ENCODE peak calls at places on chromosomes 5 and 9, in four cellular contexts. Z is HCT116, U is GM12878, H is H1. F is an unnamed sample.

GRCh38 chr9:96062854-96063253 is 187.4 kb downstream of the ERCC6L2 start:
- DNase-seq in Z (no peak), U (no peak), H (no peak), F (no peak)

GRCh38 chr5:38466444-38467189 is 89.8 kb downstream of the LIFR start:
- DNase-seq in H (no peak), Z (no peak), U (no peak), F (peak; percentile 79)

GRCh38 chr5:2755811-2756210 is 4.3 kb upstream of the IRX2 start:
- DNase-seq in U (no peak), H (no peak), Z (no peak), F (no peak)

GRCh38 chr5:34929720-34930526 is 564 bp downstream of the DNAJC21 start:
- DNase-seq in H (peak; percentile 83), U (peak; percentile 26), Z (peak; percentile 73), F (peak; percentile 69)

GRCh38 chr9:16505159-16505558 is 365.3 kb downstream of the BNC2 start:
- DNase-seq in Z (no peak), U (no peak), H (no peak), F (peak; percentile 86)

GRCh38 chr5:55306641-55307382 is 682 bp downstream of the DHX29 start:
- DNase-seq in U (no peak), H (no peak), Z (no peak), F (peak; percentile 49)

GRCh38 chr9:134150557-134151214 is 13.7 kb downstream of the RNU6ATAC start:
- DNase-seq in H (no peak), U (no peak), Z (no peak), F (no peak)

GRCh38 chr9:81613002-81613750 is 76.2 kb downstream of the TLE1 start:
- DNase-seq in Z (no peak), U (no peak), H (no peak), F (peak; percentile 90)

GRCh38 chr5:82597437-82597836 is 319.3 kb upstream of the RPS23 start:
- DNase-seq in H (no peak), Z (peak; percentile 29), U (no peak), F (no peak)

GRCh38 chr9:34375901-34376595 is 650 bp downstream of the MYORG start:
- DNase-seq in H (no peak), U (no peak), Z (no peak), F (peak; percentile 42)

GRCh38 chr9:15361737-15362136 is 54.7 kb upstream of the TTC39B start:
- DNase-seq in Z (no peak), U (no peak), H (no peak), F (no peak)

GRCh38 chr5:128271859-128272446 is 188.4 kb downstream of the SLC12A2 start:
- DNase-seq in H (no peak), Z (peak; percentile 43), U (no peak), F (peak; percentile 67)

GRCh38 chr9:15149450-15149849 is 157.6 kb downstream of the TTC39B start:
- DNase-seq in H (no peak), Z (no peak), U (no peak), F (peak; percentile 69)

DNA sequence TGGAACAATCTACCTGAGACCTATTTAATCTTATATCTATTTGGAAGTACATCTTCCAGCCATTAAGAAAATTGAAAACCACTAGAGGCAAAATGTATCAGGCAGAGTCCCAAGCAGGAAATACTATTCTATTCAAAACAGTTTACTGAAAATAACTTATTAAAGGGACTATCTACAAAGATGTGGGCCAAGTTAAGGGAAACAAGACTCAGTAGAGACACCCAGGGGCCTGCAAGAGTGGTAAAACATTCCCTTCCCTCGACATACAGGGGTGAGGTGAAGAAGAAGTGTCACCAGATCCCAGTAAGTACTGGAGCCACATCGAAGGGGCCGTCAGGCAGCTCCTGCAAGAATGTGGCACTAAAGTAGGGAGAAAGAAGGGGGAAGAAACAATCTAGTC is 12.1 kb upstream of the NRG2 start:
- DNase-seq in U (no peak), Z (no peak), H (no peak), F (no peak)
- TF ChIP-seq MAX in U (no peak), Z (no peak), H (no peak), F (no peak)

GRCh38 chr9:136700959-136701664 is 11.3 kb upstream of the DIPK1B start:
- DNase-seq in U (peak; percentile 43), H (peak; percentile 49), Z (no peak), F (no peak)
- TF ChIP-seq MAX in U (peak; percentile 57), H (no peak), Z (no peak), F (no peak)

GRCh38 chr9:132651259-132651658 is 18.5 kb downstream of the DDX31 start:
- DNase-seq in H (no peak), Z (no peak), U (no peak), F (peak; percentile 22)
- TF ChIP-seq MAX in H (no peak), Z (no peak), U (no peak), F (no peak)

GRCh38 chr5:92927291-92927778 is 653.7 kb downstream of the NR2F1-AS1 start:
- DNase-seq in H (no peak), Z (peak; percentile 72), U (no peak), F (peak; percentile 72)
- TF ChIP-seq MAX in H (no peak), Z (peak; percentile 52), U (no peak), F (no peak)

GRCh38 chr5:164053123-164053522 is 547.7 kb downstream of the MAT2B start:
- DNase-seq in H (no peak), U (no peak), Z (no peak), F (peak; percentile 61)

GRCh38 chr5:164052536-164053090 is 547.2 kb downstream of the MAT2B start:
- DNase-seq in Z (no peak), U (no peak), H (no peak), F (peak; percentile 2)

GRCh38 chr5:164054461-164054860 is 549.0 kb downstream of the MAT2B start:
- DNase-seq in U (no peak), Z (no peak), H (no peak), F (no peak)

GRCh38 chr5:164048527-164048926 is 543.1 kb downstream of the MAT2B start:
- DNase-seq in H (no peak), U (no peak), Z (no peak), F (peak; percentile 50)

DNA sequence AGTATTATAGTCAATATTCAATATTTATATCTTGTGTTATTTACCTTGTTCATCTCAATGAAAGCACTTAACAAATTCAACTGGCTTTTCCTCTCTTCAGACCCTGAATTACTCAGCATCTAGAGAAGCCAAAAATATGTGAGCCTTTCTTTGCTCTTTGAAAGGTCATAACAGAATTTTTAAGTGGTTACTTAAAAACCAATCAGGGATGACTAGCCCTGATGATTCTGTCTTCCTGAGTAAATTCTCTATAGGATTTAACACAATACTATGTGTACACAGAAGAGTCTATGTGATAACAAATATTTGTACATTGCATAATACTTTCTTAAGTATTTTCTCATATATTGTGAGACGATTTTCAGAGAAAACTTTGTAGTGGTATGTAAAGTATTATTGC is 546.3 kb downstream of the MAT2B start:
- DNase-seq in U (no peak), Z (no peak), H (no peak), F (no peak)
- TF ChIP-seq MAX in U (no peak), Z (no peak), H (no peak), F (no peak)

GRCh38 chr5:114977979-114978573 is 191.6 kb downstream of the TRIM36 start:
- DNase-seq in H (no peak), Z (no peak), U (no peak), F (no peak)
- TF ChIP-seq MAX in H (no peak), Z (no peak), U (no peak), F (no peak)

GRCh38 chr5:180486636-180487149 is 7.5 kb upstream of the CNOT6 start:
- DNase-seq in Z (no peak), U (no peak), H (no peak), F (no peak)
- TF ChIP-seq MAX in Z (no peak), U (no peak), H (no peak), F (no peak)

GRCh38 chr9:115103746-115104477 is 14.0 kb downstream of the TNC start:
- DNase-seq in H (no peak), U (no peak), Z (no peak), F (no peak)

GRCh38 chr9:115107701-115108100 is 10.3 kb downstream of the TNC start:
- DNase-seq in Z (no peak), H (no peak), U (no peak), F (no peak)

GRCh38 chr9:115106001-115106400 is 12.0 kb downstream of the TNC start:
- DNase-seq in U (no peak), H (no peak), Z (no peak), F (no peak)

GRCh38 chr9:115106642-115107041 is 11.3 kb downstream of the TNC start:
- DNase-seq in U (no peak), H (no peak), Z (no peak), F (no peak)

DNA sequence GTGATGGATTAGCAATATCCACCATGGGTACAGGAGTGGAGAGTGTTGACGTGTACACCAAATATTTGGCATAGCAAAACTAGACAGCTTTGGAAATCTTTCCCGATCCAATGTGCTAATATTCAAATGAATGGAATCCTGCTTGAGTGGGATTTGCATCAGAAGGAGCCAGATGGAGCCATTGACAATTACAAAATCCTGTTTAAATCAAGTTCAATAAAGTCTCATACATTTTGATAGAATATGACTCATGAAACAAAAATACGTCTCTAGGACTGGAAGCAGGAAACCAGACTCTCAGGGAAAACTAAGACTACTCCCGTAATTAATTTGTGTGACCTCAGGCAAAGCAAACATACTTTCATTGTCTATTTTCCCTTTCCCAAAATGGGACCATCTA is 13.0 kb downstream of the TNC start:
- DNase-seq in Z (no peak), U (no peak), H (no peak), F (no peak)
- TF ChIP-seq MAX in Z (no peak), U (no peak), H (no peak), F (no peak)

GRCh38 chr9:318646-319045 is 104.0 kb downstream of the DOCK8 start:
- DNase-seq in U (no peak), H (no peak), Z (no peak), F (no peak)

GRCh38 chr9:312596-313320 is 98.1 kb downstream of the DOCK8 start:
- DNase-seq in H (no peak), Z (no peak), U (no peak), F (no peak)

GRCh38 chr9:311837-312236 is 97.2 kb downstream of the DOCK8 start:
- DNase-seq in H (no peak), U (no peak), Z (no peak), F (no peak)

DNA sequence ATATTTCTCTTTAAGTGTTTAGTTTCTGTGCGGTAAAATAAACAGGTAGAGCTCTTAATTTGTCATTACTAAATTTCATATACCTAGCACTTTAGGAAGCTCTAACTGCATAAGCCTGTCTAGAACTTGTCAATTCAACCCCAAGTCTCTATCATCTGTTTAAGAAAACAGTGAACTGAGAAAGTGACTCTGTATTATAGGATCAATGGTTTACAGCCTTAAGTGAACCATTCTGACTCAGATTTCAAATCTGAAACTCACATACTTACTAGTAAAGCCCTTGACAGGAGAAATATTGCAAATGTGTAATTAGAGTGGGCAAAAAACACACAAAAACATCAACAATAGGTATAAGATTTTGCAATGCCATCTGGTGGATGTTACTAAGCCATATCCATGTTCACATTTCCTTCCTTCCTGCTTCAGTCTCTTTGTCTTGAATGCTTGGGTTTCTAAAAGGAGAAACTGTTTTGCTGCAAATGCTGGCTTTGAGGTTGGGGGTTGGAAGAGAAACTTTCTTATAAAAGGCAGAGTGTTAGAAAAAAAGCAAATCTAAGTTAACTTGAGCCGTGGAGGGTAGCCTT is 101.8 kb downstream of the DOCK8 start:
- DNase-seq in U (no peak), H (no peak), Z (no peak), F (peak; percentile 40)
- TF ChIP-seq MAX in U (no peak), H (no peak), Z (no peak), F (no peak)